ENCODE peak calls at places on chromosomes 3 and 15, in eight cellular contexts. One of them, this sample, is unnamed.
A peak's percentile ranks its signal among the peaks of the same experiment; 100 is the strongest.

GRCh38 chr15:83733206-83733605 is 79.3 kb downstream of the ADAMTSL3 start:
- DNase-seq in body of pancreas: no peak
- DNase-seq in A673: peak; percentile 30
- DNase-seq in GM23338: peak; percentile 25
- DNase-seq in MM.1S: no peak
- DNase-seq in keratinocyte: peak; percentile 58
- DNase-seq in A549: peak; percentile 22
- DNase-seq in neural progenitor cell: no peak
- DNase-seq in this sample: no peak

GRCh38 chr15:91047545-91048199 is 25.3 kb upstream of the VPS33B start:
- DNase-seq in A673: no peak
- DNase-seq in A549: no peak
- DNase-seq in keratinocyte: no peak
- DNase-seq in body of pancreas: no peak
- DNase-seq in GM23338: no peak
- DNase-seq in MM.1S: peak; percentile 87
- DNase-seq in neural progenitor cell: no peak
- DNase-seq in this sample: no peak

GRCh38 chr3:123405936-123406510 is 42.9 kb downstream of the ADCY5 start:
- DNase-seq in keratinocyte: no peak
- DNase-seq in GM23338: peak; percentile 27
- DNase-seq in A549: no peak
- DNase-seq in body of pancreas: no peak
- DNase-seq in neural progenitor cell: no peak
- DNase-seq in A673: no peak
- DNase-seq in MM.1S: no peak
- DNase-seq in this sample: no peak

GRCh38 chr3:196654006-196654405 is 14.5 kb downstream of the NRROS start:
- DNase-seq in MM.1S: no peak
- DNase-seq in body of pancreas: no peak
- DNase-seq in GM23338: no peak
- DNase-seq in keratinocyte: no peak
- DNase-seq in neural progenitor cell: no peak
- DNase-seq in A673: no peak
- DNase-seq in A549: no peak
- DNase-seq in this sample: no peak

GRCh38 chr3:105399611-105400010 is 32.9 kb downstream of the ALCAM start:
- DNase-seq in body of pancreas: no peak
- DNase-seq in GM23338: no peak
- DNase-seq in neural progenitor cell: no peak
- DNase-seq in A549: no peak
- DNase-seq in MM.1S: no peak
- DNase-seq in keratinocyte: no peak
- DNase-seq in A673: no peak
- DNase-seq in this sample: no peak

GRCh38 chr3:52237659-52238172 is 1.2 kb downstream of the TWF2 start:
- DNase-seq in GM23338: peak; percentile 72
- DNase-seq in neural progenitor cell: no peak
- DNase-seq in A549: peak; percentile 92
- DNase-seq in MM.1S: no peak
- DNase-seq in keratinocyte: no peak
- DNase-seq in A673: no peak
- DNase-seq in body of pancreas: peak; percentile 91
- DNase-seq in this sample: peak; percentile 75

GRCh38 chr15:40441012-40441735 is 421 bp downstream of the BAHD1 start:
- DNase-seq in A549: peak; percentile 48
- DNase-seq in keratinocyte: no peak
- DNase-seq in neural progenitor cell: peak; percentile 91
- DNase-seq in body of pancreas: no peak
- DNase-seq in A673: no peak
- DNase-seq in MM.1S: peak; percentile 11
- DNase-seq in GM23338: peak; percentile 76
- DNase-seq in this sample: no peak

GRCh38 chr3:133488785-133489367 is 84.6 kb upstream of the CDV3 start:
- DNase-seq in neural progenitor cell: peak; percentile 16
- DNase-seq in keratinocyte: no peak
- DNase-seq in GM23338: no peak
- DNase-seq in A549: no peak
- DNase-seq in body of pancreas: peak; percentile 34
- DNase-seq in MM.1S: peak; percentile 50
- DNase-seq in A673: peak; percentile 52
- DNase-seq in this sample: no peak

GRCh38 chr15:80778964-80779657 is at the start of gene CEMIP:
- DNase-seq in keratinocyte: no peak
- DNase-seq in A673: peak; percentile 69
- DNase-seq in body of pancreas: peak; percentile 68
- DNase-seq in A549: peak; percentile 88
- DNase-seq in neural progenitor cell: peak; percentile 92
- DNase-seq in GM23338: peak; percentile 90
- DNase-seq in MM.1S: peak; percentile 73
- DNase-seq in this sample: peak; percentile 49

GRCh38 chr3:179694731-179695130 is 41.9 kb downstream of the USP13 start:
- DNase-seq in A549: no peak
- DNase-seq in A673: no peak
- DNase-seq in body of pancreas: no peak
- DNase-seq in neural progenitor cell: no peak
- DNase-seq in GM23338: no peak
- DNase-seq in keratinocyte: no peak
- DNase-seq in MM.1S: no peak
- DNase-seq in this sample: no peak

GRCh38 chr3:146071636-146072035 is 89.3 kb downstream of the PLOD2 start:
- DNase-seq in body of pancreas: no peak
- DNase-seq in keratinocyte: no peak
- DNase-seq in A549: no peak
- DNase-seq in A673: no peak
- DNase-seq in MM.1S: no peak
- DNase-seq in neural progenitor cell: no peak
- DNase-seq in GM23338: no peak
- DNase-seq in this sample: no peak

GRCh38 chr15:93072440-93073394 is 16.3 kb downstream of the RGMA start:
- DNase-seq in keratinocyte: no peak
- DNase-seq in A673: peak; percentile 78
- DNase-seq in neural progenitor cell: peak; percentile 96
- DNase-seq in GM23338: peak; percentile 90
- DNase-seq in A549: peak; percentile 67
- DNase-seq in body of pancreas: peak; percentile 77
- DNase-seq in MM.1S: no peak
- DNase-seq in this sample: peak; percentile 88

GRCh38 chr3:56917740-56918568 is 116.2 kb upstream of the ARHGEF3 start:
- DNase-seq in A549: no peak
- DNase-seq in MM.1S: peak; percentile 79
- DNase-seq in body of pancreas: no peak
- DNase-seq in A673: no peak
- DNase-seq in GM23338: peak; percentile 38
- DNase-seq in keratinocyte: no peak
- DNase-seq in neural progenitor cell: no peak
- DNase-seq in this sample: no peak

GRCh38 chr3:111801697-111802655 is 57.1 kb upstream of the PHLDB2 start:
- DNase-seq in GM23338: no peak
- DNase-seq in A549: no peak
- DNase-seq in neural progenitor cell: no peak
- DNase-seq in body of pancreas: no peak
- DNase-seq in MM.1S: no peak
- DNase-seq in A673: peak; percentile 34
- DNase-seq in keratinocyte: no peak
- DNase-seq in this sample: no peak

DNA sequence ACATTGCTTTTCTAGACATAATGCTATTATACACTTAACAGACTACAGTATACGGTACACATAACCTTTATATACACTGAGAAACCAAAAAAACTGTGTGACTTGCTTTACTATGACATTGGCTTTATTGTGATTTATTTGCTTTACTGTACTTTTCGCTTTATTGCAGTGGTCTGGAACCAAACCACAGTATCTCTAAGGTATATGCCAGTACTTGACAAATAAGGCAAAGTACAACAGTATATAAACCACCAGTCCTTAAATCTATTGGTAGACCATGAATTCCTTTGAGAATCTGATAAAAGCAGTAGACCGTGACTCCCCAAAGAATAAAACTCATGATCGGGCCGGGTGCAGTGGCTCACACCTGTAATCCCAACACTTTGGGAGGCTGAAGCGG is 50.3 kb downstream of the HERC1 start:
- DNase-seq in GM23338: no peak
- DNase-seq in MM.1S: no peak
- DNase-seq in body of pancreas: no peak
- DNase-seq in A549: no peak
- DNase-seq in keratinocyte: no peak
- DNase-seq in neural progenitor cell: no peak
- DNase-seq in A673: no peak
- DNase-seq in this sample: no peak
- TF ChIP-seq CTCF in GM23338: no peak
- TF ChIP-seq CTCF in MM.1S: no peak
- TF ChIP-seq CTCF in body of pancreas: no peak
- TF ChIP-seq CTCF in A549: no peak
- TF ChIP-seq CTCF in keratinocyte: no peak
- TF ChIP-seq CTCF in neural progenitor cell: no peak
- TF ChIP-seq CTCF in A673: no peak
- TF ChIP-seq CTCF in this sample: no peak

DNA sequence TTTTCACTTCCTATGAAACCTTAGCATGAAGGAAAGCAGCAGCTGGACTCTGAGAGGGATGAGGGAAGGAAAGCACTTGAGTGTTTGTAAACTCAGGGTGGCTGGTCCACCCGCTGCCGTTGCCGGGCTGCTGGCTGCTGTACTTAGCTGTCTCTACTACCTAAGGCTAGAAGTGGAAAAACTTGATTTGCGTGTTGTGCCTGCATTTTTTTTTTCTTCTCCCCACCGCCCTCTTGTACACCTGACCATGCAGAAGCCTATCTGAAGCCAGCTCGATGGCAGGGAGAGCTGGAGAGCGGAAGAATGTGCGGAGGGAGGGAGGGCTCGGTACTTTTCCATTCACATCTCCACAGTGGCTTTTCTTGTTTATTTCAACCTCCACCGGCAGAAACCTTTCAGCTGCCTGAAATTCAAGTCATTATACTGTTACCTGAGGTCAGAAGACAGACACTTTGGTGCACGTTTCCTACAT is 4.8 kb upstream of the BCL6 start:
- DNase-seq in GM23338: peak; percentile 91
- DNase-seq in A549: peak; percentile 16
- DNase-seq in body of pancreas: peak; percentile 91
- DNase-seq in keratinocyte: no peak
- DNase-seq in MM.1S: no peak
- DNase-seq in neural progenitor cell: peak; percentile 66
- DNase-seq in A673: no peak
- DNase-seq in this sample: peak; percentile 34
- H3K4me1 ChIP-seq in GM23338: peaks cover 37% of the 10 kb centered on the region
- H3K4me1 ChIP-seq in A549: peaks cover 45% of the 10 kb centered on the region
- H3K4me1 ChIP-seq in body of pancreas: peaks cover 40% of the 10 kb centered on the region
- H3K4me1 ChIP-seq in keratinocyte: peaks cover 28% of the 10 kb centered on the region
- H3K4me1 ChIP-seq in MM.1S: no peaks in the 10 kb centered on the region
- H3K4me1 ChIP-seq in neural progenitor cell: peaks cover 47% of the 10 kb centered on the region
- H3K4me1 ChIP-seq in A673: peaks cover 22% of the 10 kb centered on the region
- H3K4me1 ChIP-seq in this sample: peaks cover 21% of the 10 kb centered on the region

DNA sequence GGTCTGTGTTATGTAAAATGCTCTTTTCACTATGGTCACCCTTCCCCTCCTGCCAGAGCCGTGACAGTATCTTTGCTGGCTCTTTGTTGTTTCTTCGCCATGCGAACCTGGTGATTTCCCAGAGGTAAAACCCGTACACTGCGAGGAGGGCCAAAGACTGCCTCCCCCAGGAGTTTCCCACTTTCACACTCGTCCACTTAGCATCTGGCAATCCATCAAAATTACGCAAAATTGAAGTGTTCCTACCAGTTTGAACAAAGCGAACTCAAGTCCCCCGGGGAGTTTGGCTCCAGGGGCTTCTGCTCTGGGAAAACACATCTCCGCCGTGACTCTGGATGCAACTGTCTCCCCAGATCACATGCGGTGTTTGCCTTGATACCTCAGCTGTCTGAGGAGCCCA is 239.9 kb downstream of the FAM43A start:
- DNase-seq in neural progenitor cell: no peak
- DNase-seq in MM.1S: no peak
- DNase-seq in body of pancreas: no peak
- DNase-seq in A673: peak; percentile 76
- DNase-seq in GM23338: peak; percentile 17
- DNase-seq in A549: no peak
- DNase-seq in keratinocyte: no peak
- DNase-seq in this sample: no peak
- H3K27ac ChIP-seq in neural progenitor cell: no peak overlapping the region
- H3K27ac ChIP-seq in MM.1S: no peak overlapping the region
- H3K27ac ChIP-seq in body of pancreas: no peak overlapping the region
- H3K27ac ChIP-seq in A673: no peak overlapping the region
- H3K27ac ChIP-seq in GM23338: no peak overlapping the region
- H3K27ac ChIP-seq in A549: no peak overlapping the region
- H3K27ac ChIP-seq in keratinocyte: no peak overlapping the region
- H3K27ac ChIP-seq in this sample: no peak overlapping the region

DNA sequence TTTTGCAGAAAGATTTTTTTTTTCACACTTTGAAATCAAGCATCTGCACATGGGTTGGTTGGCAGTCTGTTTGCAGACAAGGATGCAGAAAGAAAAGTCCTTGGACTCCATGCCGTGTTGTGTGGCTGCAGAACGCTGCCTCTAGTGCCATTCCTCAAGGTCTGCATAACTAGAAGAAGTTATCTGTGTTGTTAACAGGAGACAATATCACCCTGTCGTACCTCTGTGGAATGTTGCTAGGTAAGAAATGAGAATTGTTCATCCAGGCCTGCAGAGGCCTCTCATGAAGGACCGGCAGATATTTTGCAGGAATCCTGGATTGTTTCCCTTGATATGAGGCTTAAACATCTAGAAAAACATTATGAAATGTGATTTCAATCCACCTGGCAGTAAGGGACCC is 58.5 kb upstream of the PPARG start:
- DNase-seq in neural progenitor cell: no peak
- DNase-seq in A549: no peak
- DNase-seq in body of pancreas: no peak
- DNase-seq in keratinocyte: no peak
- DNase-seq in GM23338: no peak
- DNase-seq in A673: no peak
- DNase-seq in MM.1S: no peak
- DNase-seq in this sample: no peak
- TF ChIP-seq CTCF in neural progenitor cell: no peak
- TF ChIP-seq CTCF in A549: no peak
- TF ChIP-seq CTCF in body of pancreas: no peak
- TF ChIP-seq CTCF in keratinocyte: no peak
- TF ChIP-seq CTCF in GM23338: no peak
- TF ChIP-seq CTCF in A673: no peak
- TF ChIP-seq CTCF in MM.1S: no peak
- TF ChIP-seq CTCF in this sample: no peak

DNA sequence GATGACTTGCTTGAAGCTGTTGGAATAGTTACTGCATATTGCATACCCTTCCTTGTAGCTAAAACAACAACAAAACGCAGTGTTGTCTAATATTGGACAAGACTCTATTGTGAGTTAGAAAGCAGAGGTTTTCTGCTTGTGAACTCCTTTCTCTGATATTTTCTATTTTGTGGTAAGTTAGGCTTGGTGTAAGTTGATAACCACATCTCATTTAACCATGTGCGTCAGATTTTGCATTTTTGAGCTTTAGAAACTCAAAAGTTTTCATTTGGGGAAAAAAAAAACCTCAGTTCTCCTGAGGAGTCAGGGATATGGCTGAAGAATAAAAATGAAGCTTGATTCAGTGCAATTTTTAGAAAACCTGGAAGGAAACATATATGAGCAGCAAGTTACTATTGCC is 1.5 kb downstream of the ARIH1 start:
- DNase-seq in body of pancreas: no peak
- DNase-seq in neural progenitor cell: no peak
- DNase-seq in A673: no peak
- DNase-seq in A549: no peak
- DNase-seq in GM23338: no peak
- DNase-seq in keratinocyte: no peak
- DNase-seq in MM.1S: no peak
- DNase-seq in this sample: no peak
- H3K4me1 ChIP-seq in body of pancreas: peaks cover 57% of the 10 kb centered on the region
- H3K4me1 ChIP-seq in neural progenitor cell: peaks cover 16% of the 10 kb centered on the region
- H3K4me1 ChIP-seq in A673: peaks cover 9% of the 10 kb centered on the region
- H3K4me1 ChIP-seq in A549: peaks cover 21% of the 10 kb centered on the region
- H3K4me1 ChIP-seq in GM23338: peaks cover 18% of the 10 kb centered on the region
- H3K4me1 ChIP-seq in keratinocyte: peaks cover 14% of the 10 kb centered on the region
- H3K4me1 ChIP-seq in MM.1S: peaks cover 18% of the 10 kb centered on the region
- H3K4me1 ChIP-seq in this sample: peaks cover 64% of the 10 kb centered on the region